ENCODE peak calls at places on chromosomes 3 and 15, in seven cellular contexts. J is ecto neural progenitor cell; E is iris pigment epithelial cell; I is activated CD4-positive, alpha-beta T cell treated with anti-CD3 and anti-CD28 coated beads, Interleukin-2, amount 50 U/mL, for 1 hour; O is effector memory CD8-positive, alpha-beta T cell; N is CD8-positive, alpha-beta T cell; V is mesenchymal stem cell. Z is an unnamed sample.

GRCh38 chr15:99051308-99051707 is 43.7 kb upstream of the PGPEP1L start:
- DNase-seq in J (peak; percentile 25), E (no peak), I (no peak), O (no peak), N (no peak), V (no peak), Z (no peak)

GRCh38 chr3:187063286-187064081 is 75.8 kb downstream of the RPL39L start:
- DNase-seq in J (no peak), E (peak; percentile 85), I (no peak), O (no peak), N (no peak), V (no peak), Z (no peak)

GRCh38 chr3:66083961-66084270 is 45.2 kb upstream of the MAGI1 start:
- DNase-seq in J (no peak), E (no peak), I (no peak), O (no peak), N (no peak), V (no peak), Z (no peak)

GRCh38 chr15:48358229-48358641 is 27.0 kb downstream of the DUT start:
- DNase-seq in J (no peak), E (peak; percentile 58), I (no peak), O (no peak), N (no peak), V (peak; percentile 57), Z (no peak)

GRCh38 chr15:91942676-91943417 is 89.3 kb downstream of the SLCO3A1 start:
- DNase-seq in J (no peak), E (peak; percentile 39), I (peak; percentile 15), O (peak; percentile 42), N (no peak), V (peak; percentile 73), Z (no peak)

GRCh38 chr3:14989943-14990753 is 42.8 kb downstream of the NR2C2 start:
- DNase-seq in J (no peak), E (peak; percentile 53), I (no peak), O (no peak), N (no peak), V (peak; percentile 44), Z (no peak)

GRCh38 chr3:45921158-45922038 is 21.9 kb upstream of the CXCR6 start:
- DNase-seq in J (no peak), E (no peak), I (no peak), O (no peak), N (no peak), V (no peak), Z (no peak)

GRCh38 chr3:95654567-95655362 is 1159.6 kb upstream of the EPHA6 start:
- DNase-seq in J (no peak), E (no peak), I (no peak), O (no peak), N (no peak), V (no peak), Z (no peak)

GRCh38 chr3:22542311-22542710 is 660.8 kb upstream of the UBE2E2 start:
- DNase-seq in J (no peak), E (peak; percentile 80), I (no peak), O (no peak), N (no peak), V (peak; percentile 12), Z (no peak)

GRCh38 chr15:72227192-72227586 is 3.8 kb downstream of the PKM start:
- DNase-seq in J (no peak), E (peak; percentile 91), I (no peak), O (peak; percentile 20), N (no peak), V (peak; percentile 87), Z (no peak)

GRCh38 chr3:96300743-96301142 is 513.7 kb upstream of the EPHA6 start:
- DNase-seq in J (no peak), E (no peak), I (no peak), O (no peak), N (no peak), V (no peak), Z (no peak)